ENCODE peak calls at places on chromosomes 6 and 20, in five cellular contexts. I is SJSA1, C is adrenal gland, T is left ventricle myocardium inferior, A is PC-3. L is an unnamed sample.

GRCh38 chr6:135499441-135500340 is 2.2 kb upstream of the AHI1 start:
- DNase-seq in I (no peak), C (no peak), A (no peak), T (no peak), L (no peak)

GRCh38 chr6:31125162-31125561 is 4.9 kb upstream of the CDSN start:
- DNase-seq in C (no peak), T (peak), A (peak), I (peak), L (no peak)

GRCh38 chr20:59173938-59174496 is 10.4 kb downstream of the ZNF831 start:
- DNase-seq in C (no peak), I (no peak), A (no peak), T (no peak), L (no peak)

GRCh38 chr6:105359419-105360366 is 43.2 kb downstream of the PREP start:
- DNase-seq in A (peak), C (no peak), T (no peak), I (peak), L (no peak)

GRCh38 chr6:45746046-45746445 is 269.6 kb downstream of the CLIC5 start:
- DNase-seq in I (peak), A (peak), T (no peak), C (no peak), L (no peak)

GRCh38 chr6:98634569-98634968 is 199.8 kb upstream of the POU3F2 start:
- DNase-seq in I (no peak), A (peak), T (no peak), C (no peak), L (no peak)

GRCh38 chr6:96659084-96659845 is 96.3 kb downstream of the FHL5 start:
- DNase-seq in I (no peak), T (no peak), A (no peak), C (no peak), L (no peak)

GRCh38 chr6:128519132-128519930 is 1.1 kb downstream of the PTPRK start:
- DNase-seq in T (peak), C (peak), A (peak), I (peak), L (peak)

GRCh38 chr6:70060680-70061079 is 194.3 kb downstream of the COL19A1 start:
- DNase-seq in A (no peak), T (no peak), I (no peak), C (no peak), L (no peak)

GRCh38 chr6:143741480-143741879 is 63.7 kb downstream of the PHACTR2 start:
- DNase-seq in A (no peak), C (no peak), T (no peak), I (no peak), L (no peak)

GRCh38 chr6:110359554-110359953 is 1.4 kb upstream of the METTL24 start:
- DNase-seq in C (no peak), I (no peak), T (no peak), A (no peak), L (no peak)

GRCh38 chr6:4936681-4937041 is 67.2 kb downstream of the RPP40 start:
- DNase-seq in I (no peak), A (peak), C (peak), T (no peak), L (no peak)

GRCh38 chr6:10801224-10801848 is 37.0 kb downstream of the MAK start:
- DNase-seq in T (peak), C (peak), A (peak), I (peak), L (peak)

GRCh38 chr6:35089216-35089934 is 51.8 kb downstream of the TCP11 start:
- DNase-seq in T (no peak), A (no peak), I (no peak), C (no peak), L (no peak)

GRCh38 chr20:25065044-25065624 is 7.2 kb upstream of the ACSS1 start:
- DNase-seq in I (no peak), C (no peak), A (no peak), T (no peak), L (no peak)

GRCh38 chr6:45423111-45423900 is 45.6 kb upstream of the SUPT3H start:
- DNase-seq in T (peak), I (peak), C (no peak), A (peak), L (peak)

DNA sequence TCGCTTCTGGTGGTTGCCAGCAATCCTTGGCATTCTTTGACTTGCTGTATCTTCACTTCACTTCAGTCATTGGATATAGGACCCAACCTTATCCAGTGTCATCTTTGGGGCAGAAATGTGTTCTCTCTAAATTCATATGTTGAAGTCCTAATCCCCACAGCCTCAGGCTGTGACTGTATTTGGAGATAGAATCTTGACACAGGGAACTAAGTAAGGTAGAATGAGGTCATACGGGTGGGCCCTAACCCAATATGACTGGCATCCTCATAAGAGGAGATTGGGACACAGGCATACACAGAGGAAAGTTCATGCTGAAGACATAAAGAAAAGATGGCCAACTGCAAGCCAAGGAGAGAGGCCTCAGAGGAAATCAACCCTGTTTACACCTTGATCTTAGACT is 51.9 kb upstream of the TPD52L1 start:
- DNase-seq in A (peak), C (no peak), I (peak), T (no peak), L (no peak)
- H3K27ac ChIP-seq in A (no peak), C (no peak), I (peak), T (no peak), L (peak)

GRCh38 chr20:51487076-51487475 is 55.4 kb downstream of the NFATC2 start:
- DNase-seq in A (no peak), C (no peak), I (no peak), T (no peak), L (no peak)
- H3K27ac ChIP-seq in A (peak), C (no peak), I (no peak), T (no peak), L (no peak)

DNA sequence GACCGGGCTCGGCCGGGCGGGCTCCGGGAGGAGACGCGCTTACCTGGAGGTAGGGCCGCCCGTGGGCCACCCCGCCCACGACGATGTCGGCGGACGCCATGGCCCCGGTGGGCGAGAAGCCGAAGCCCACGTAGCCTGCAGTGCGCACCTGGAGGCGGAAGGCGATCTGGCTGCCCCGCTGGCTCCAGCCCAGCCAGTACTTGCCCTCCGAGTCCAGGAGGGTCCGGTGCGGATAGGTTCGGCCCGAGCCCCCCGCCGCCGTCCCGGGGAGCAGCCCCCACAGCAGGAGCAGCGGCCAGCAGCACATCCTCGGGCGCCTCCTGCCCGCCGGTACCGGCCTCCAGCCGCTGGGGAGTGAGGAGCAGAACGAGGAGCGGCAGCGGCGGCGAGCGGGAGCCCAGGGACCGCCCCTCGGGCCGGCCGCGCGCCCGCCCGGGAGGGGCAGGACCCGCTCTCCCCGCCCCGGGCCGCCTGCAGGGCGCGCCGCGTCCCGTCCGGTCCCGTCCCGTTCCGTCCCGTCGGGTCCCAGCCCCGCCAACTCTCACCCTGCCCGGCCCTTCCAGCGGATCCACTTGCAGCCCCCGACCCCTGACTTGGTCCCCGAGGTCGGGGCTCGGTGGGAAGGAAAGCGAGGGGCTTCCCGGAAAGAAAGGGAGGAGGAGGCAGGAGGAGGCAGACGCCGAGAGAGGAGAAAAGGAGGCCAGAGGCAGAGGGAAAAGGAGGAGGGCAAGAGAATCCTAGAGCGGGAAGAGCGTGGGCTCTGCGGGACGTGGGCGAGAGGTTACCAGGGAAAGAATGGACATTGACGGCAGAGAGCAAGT is at the start of gene MOXD1:
- DNase-seq in C (peak), A (peak), T (peak), I (peak), L (no peak)
- H3K27ac ChIP-seq in C (no peak), A (peak), T (peak), I (no peak), L (no peak)

DNA sequence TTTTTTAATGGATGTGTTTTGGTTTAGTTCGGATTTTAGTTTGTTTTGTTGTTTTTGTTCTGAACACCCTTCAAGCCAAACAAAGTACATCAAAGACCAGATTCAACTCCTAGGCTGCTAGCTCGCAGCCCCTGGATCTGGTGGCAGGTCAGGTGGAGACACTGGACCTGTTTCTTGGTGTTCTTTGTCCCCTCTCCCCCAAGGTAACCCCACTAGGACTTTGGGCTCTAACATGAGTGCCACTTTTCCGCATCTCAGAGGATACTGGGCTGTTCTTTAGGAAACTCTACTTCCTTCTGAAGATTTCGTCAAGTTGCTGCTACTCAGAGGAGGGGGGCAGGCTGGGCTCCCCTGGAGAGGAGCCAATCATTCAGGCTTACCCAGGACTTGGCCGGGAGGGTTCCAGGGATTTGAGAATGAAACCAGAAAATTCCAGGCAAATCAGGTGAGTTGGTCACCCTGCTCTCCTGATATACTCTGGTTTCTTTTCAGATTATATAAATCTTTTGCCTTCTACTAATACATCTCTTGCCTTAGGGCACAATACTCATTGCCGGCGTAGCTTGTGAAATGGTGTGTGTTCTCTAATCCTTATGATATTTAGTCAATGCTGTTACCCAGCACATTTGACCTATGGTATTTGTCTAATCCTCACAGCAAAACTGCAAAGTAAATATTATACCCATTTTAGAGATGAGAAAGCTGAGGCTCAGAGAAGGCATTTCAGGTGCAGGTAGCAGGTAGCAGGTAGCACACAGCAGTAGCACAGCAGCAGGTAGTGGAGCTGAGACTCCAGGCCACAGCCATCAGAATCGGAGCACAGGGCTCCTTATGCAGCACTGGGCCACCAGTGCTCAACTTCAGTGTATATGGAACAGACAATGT is 291.6 kb downstream of the TSHZ2 start:
- DNase-seq in T (no peak), I (no peak), A (no peak), C (no peak), L (no peak)
- H3K27ac ChIP-seq in T (no peak), I (no peak), A (no peak), C (no peak), L (no peak)